ENCODE peak calls at places on chromosomes 4 and X, in four cellular contexts. One of them, this sample, is unnamed.

GRCh38 chrX:45031830-45032229 is 158.8 kb downstream of the KDM6A start:
- ATAC-seq in HepG2: no peak
- ATAC-seq in K562: peak
- ATAC-seq in A549: no peak
- ATAC-seq in this sample: no peak

GRCh38 chr4:182015893-182016292 is 227.3 kb upstream of the TENM3 start:
- ATAC-seq in HepG2: no peak
- ATAC-seq in K562: no peak
- ATAC-seq in A549: no peak
- ATAC-seq in this sample: no peak

GRCh38 chr4:150158041-150158440 is 79.8 kb downstream of the DCLK2 start:
- ATAC-seq in HepG2: no peak
- ATAC-seq in K562: no peak
- ATAC-seq in A549: no peak
- ATAC-seq in this sample: no peak

GRCh38 chrX:39309721-39310152 is 508.5 kb downstream of the MID1IP1 start:
- ATAC-seq in HepG2: no peak
- ATAC-seq in K562: no peak
- ATAC-seq in A549: no peak
- ATAC-seq in this sample: no peak

GRCh38 chr4:80610845-80611244 is 275.3 kb downstream of the CFAP299 start:
- ATAC-seq in HepG2: no peak
- ATAC-seq in K562: no peak
- ATAC-seq in A549: no peak
- ATAC-seq in this sample: no peak

GRCh38 chr4:55549888-55550287 is 3.2 kb upstream of the CLOCK start:
- ATAC-seq in HepG2: no peak
- ATAC-seq in K562: no peak
- ATAC-seq in A549: no peak
- ATAC-seq in this sample: no peak

GRCh38 chrX:14920196-14920595 is 47.0 kb downstream of the MOSPD2 start:
- ATAC-seq in HepG2: no peak
- ATAC-seq in K562: no peak
- ATAC-seq in A549: no peak
- ATAC-seq in this sample: no peak

GRCh38 chr4:71941001-71941400 is 90.8 kb upstream of the NPFFR2 start:
- ATAC-seq in HepG2: no peak
- ATAC-seq in K562: peak
- ATAC-seq in A549: no peak
- ATAC-seq in this sample: no peak

GRCh38 chrX:134895785-134896184 is 95.0 kb upstream of the SMIM10 start:
- ATAC-seq in HepG2: no peak
- ATAC-seq in K562: no peak
- ATAC-seq in A549: no peak
- ATAC-seq in this sample: no peak

GRCh38 chrX:146831994-146832393 is 17.4 kb upstream of the CXorf51A start:
- ATAC-seq in HepG2: no peak
- ATAC-seq in K562: no peak
- ATAC-seq in A549: no peak
- ATAC-seq in this sample: no peak

GRCh38 chr4:82429728-82430192 is 502 bp downstream of the HNRNPDL start:
- ATAC-seq in HepG2: peak
- ATAC-seq in K562: peak
- ATAC-seq in A549: peak
- ATAC-seq in this sample: peak
- TF ChIP-seq POLR2A in HepG2: peak
- TF ChIP-seq POLR2A in K562: no peak
- TF ChIP-seq POLR2A in A549: no peak
- TF ChIP-seq POLR2A in this sample: no peak

DNA sequence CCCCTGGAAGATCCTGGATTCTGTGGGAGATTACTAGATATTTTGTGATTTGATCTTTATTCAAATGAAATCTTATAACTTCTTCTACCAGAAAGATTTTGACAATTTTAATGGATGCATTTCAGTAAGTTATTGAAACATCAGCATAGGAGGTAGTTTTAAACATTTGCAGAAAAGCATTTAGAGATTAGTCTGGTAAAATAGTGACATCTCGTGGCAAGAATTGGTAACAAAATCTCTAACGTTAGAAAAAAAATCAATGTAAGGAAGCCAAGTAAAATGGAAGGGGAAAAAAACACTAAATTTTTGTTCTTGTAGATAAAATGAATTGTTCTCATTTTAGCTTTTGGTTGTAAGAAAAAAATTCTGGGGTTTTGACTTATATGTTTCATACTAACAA is 73.3 kb downstream of the TASL start:
- ATAC-seq in HepG2: no peak
- ATAC-seq in K562: no peak
- ATAC-seq in A549: no peak
- ATAC-seq in this sample: no peak
- TF ChIP-seq EP300 in HepG2: no peak
- TF ChIP-seq EP300 in K562: no peak
- TF ChIP-seq EP300 in A549: no peak
- TF ChIP-seq EP300 in this sample: no peak

GRCh38 chr4:77074961-77075855 is 581 bp downstream of the CCNI start:
- ATAC-seq in HepG2: peak
- ATAC-seq in K562: peak
- ATAC-seq in A549: peak
- ATAC-seq in this sample: peak

GRCh38 chr4:77075869-77076801 is at the start of gene CCNI:
- ATAC-seq in HepG2: peak
- ATAC-seq in K562: peak
- ATAC-seq in A549: peak
- ATAC-seq in this sample: peak

GRCh38 chr4:77073106-77073858 is 2.5 kb downstream of the CCNI start:
- ATAC-seq in HepG2: no peak
- ATAC-seq in K562: peak
- ATAC-seq in A549: no peak
- ATAC-seq in this sample: no peak

GRCh38 chr4:77072195-77072753 is 3.5 kb downstream of the CCNI start:
- ATAC-seq in HepG2: no peak
- ATAC-seq in K562: no peak
- ATAC-seq in A549: no peak
- ATAC-seq in this sample: no peak

DNA sequence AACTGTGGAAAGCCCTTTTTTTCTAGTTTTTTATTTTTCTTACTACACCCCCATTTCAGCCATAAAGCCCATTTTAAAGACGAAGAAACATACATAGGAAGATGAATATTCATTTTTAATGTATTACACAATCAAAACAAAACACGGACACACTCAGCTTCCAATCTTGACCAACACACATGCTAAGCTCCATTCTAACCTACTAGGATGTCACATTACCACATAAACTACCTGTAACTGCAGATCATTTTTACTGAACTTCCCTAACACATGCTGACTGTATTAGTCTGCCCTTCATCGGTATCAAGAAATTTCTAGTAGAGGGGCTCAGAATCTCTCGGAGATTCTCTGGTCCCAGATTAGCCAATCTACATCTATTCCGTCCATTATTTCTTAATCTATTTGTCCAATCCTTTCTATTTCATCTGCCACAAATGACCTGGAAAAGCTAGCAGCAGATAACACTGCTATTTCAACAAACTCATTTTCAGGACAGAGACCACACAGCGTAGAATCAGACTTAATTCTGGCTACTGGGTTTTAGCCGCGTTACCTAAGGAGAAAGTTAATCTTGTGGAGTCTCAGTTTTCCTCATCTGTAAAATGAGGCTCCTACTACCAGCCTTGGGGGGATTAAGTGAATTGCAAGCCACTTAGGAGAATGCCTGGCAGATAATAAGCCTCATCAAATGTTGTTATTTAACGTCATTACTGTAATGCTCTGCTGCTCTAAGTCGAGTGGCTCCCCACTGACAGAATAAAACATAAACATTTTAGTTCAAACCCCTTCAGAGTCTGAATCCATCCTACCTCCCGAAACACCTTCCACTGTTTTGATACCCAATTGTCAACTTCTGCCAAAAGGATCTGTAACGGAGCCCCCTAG is 1.6 kb downstream of the CCNI start:
- ATAC-seq in HepG2: no peak
- ATAC-seq in K562: peak
- ATAC-seq in A549: no peak
- ATAC-seq in this sample: no peak
- TF ChIP-seq POLR2A in HepG2: no peak
- TF ChIP-seq POLR2A in K562: no peak
- TF ChIP-seq POLR2A in A549: no peak
- TF ChIP-seq POLR2A in this sample: no peak

DNA sequence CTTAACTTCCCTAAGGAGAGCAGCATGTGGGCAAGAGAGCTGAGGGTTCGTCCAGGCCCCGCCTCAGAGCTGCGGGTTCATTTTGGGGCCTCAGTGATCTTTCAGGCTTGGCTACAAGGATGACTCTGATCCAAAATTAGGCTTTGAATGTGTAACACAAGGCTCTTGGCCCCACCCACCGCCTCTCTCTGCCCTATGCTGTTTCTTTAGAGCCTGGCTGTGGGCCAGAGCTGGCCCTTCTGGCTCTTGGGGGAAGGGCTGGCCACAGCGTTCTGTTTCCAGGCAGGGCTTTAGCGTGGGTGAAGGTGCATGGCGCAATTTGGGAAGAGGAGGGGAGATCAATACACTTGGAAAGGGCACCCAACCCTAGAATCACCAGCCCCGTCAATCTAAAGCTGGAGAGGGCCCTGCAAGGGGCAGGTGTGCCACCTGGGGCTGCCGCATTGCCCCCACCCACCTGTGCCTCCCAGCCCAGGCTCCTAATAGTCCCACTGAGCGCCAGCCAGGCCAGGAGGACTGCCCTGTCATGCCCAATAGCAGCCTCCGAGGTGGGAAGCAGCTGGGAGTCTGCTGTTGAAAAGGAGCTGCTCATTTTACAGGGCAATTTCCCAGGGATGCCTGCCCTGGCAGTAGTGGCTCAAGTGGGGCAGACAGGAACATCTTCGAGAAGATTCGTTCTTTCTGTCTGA is 84.5 kb upstream of the MAML3 start:
- ATAC-seq in HepG2: no peak
- ATAC-seq in K562: no peak
- ATAC-seq in A549: no peak
- ATAC-seq in this sample: peak
- TF ChIP-seq EP300 in HepG2: no peak
- TF ChIP-seq EP300 in K562: no peak
- TF ChIP-seq EP300 in A549: no peak
- TF ChIP-seq EP300 in this sample: no peak

DNA sequence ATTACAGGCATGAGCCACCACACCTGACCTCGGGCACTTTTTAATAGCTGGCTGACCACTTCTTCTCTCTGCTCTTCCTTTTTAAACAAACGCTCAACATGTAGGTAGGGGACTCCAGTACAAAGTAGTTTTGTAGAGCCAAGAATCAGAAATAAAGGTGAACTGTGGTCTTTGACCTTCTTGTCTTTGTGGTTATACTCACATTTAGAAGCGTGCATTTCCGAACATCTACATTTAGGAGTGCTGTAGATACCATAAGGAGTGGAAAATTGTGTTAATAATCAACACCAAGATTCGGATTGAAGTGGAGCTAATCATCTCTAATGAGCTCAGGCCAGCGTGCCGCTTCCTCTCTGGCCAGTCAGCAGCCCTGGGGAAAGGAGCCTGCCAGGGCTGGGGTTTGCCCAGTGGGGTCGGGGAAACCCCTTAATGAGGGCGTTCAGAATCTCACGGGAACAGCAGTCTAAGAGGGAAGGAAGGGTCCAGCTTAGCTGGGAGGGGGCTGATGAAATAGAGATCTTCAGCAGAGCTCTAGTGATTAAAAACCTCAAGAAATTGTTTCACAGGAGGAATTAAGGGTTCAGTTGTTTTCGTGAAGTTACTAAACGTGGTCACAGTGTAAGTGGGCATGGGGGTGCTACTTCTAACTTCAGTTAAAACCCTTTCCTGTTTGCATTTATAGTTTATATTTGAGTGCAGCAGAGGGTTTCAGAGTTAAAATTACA is 81.2 kb downstream of the GAB1 start:
- ATAC-seq in HepG2: no peak
- ATAC-seq in K562: no peak
- ATAC-seq in A549: no peak
- ATAC-seq in this sample: no peak
- TF ChIP-seq POLR2A in HepG2: no peak
- TF ChIP-seq POLR2A in K562: no peak
- TF ChIP-seq POLR2A in A549: no peak
- TF ChIP-seq POLR2A in this sample: no peak

GRCh38 chr4:163697121-163697520 is 202.6 kb downstream of the TMA16 start:
- ATAC-seq in HepG2: no peak
- ATAC-seq in K562: no peak
- ATAC-seq in A549: no peak
- ATAC-seq in this sample: no peak

GRCh38 chr4:163707873-163708272 is 213.4 kb downstream of the TMA16 start:
- ATAC-seq in HepG2: no peak
- ATAC-seq in K562: no peak
- ATAC-seq in A549: no peak
- ATAC-seq in this sample: no peak

GRCh38 chr4:163702736-163703135 is 208.2 kb downstream of the TMA16 start:
- ATAC-seq in HepG2: no peak
- ATAC-seq in K562: no peak
- ATAC-seq in A549: no peak
- ATAC-seq in this sample: no peak

DNA sequence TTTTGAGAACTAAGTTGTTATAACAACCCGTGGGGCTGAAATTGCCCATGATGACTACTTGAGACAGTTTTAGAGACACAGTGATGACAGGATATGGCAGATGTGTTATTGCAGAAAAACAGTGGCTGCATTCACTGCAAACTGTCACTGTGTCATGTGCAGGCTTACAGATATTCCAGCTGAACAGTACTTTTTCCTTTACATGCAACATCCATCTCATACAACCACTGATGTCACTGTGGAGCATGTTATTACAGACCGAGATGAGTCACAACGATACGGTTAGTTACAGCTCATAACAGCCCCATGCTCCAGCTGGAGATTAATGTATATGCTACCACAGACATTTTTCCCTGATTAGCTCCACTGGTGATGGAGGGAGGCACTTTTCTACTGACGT is 207.4 kb downstream of the TMA16 start:
- ATAC-seq in HepG2: no peak
- ATAC-seq in K562: no peak
- ATAC-seq in A549: peak
- ATAC-seq in this sample: no peak
- TF ChIP-seq EP300 in HepG2: no peak
- TF ChIP-seq EP300 in K562: no peak
- TF ChIP-seq EP300 in A549: no peak
- TF ChIP-seq EP300 in this sample: no peak

This sample was measured in gastroesophageal sphincter.